ENCODE peak calls at places on chromosome 9, in eight cellular contexts. H, T, B, P, E, O, K and W are unnamed samples.

GRCh38 chr9:120774719-120775118 is 18.5 kb downstream of the FBXW2 start:
- DNase-seq in H (no peak), T (no peak), B (no peak), P (no peak), E (no peak), O (no peak), K (no peak), W (no peak)

GRCh38 chr9:37509536-37509935 is 23.8 kb downstream of the POLR1E start:
- DNase-seq in H (no peak), T (no peak), B (no peak), P (no peak), E (no peak), O (no peak), K (no peak), W (no peak)

GRCh38 chr9:123749580-123750202 is 180.2 kb downstream of the DENND1A start:
- DNase-seq in H (no peak), T (no peak), B (no peak), P (no peak), E (no peak), O (no peak), K (peak), W (no peak)

GRCh38 chr9:37311938-37312730 is 110.4 kb upstream of the GRHPR start:
- DNase-seq in H (no peak), T (no peak), B (peak), P (no peak), E (no peak), O (no peak), K (peak), W (no peak)

GRCh38 chr9:94030318-94031179 is 53.7 kb upstream of the PTPDC1 start:
- DNase-seq in H (peak), T (peak), B (peak), P (peak), E (peak), O (peak), K (peak), W (peak)

GRCh38 chr9:33197279-33197678 is 30.1 kb upstream of the B4GALT1 start:
- DNase-seq in H (no peak), T (no peak), B (peak), P (no peak), E (peak), O (no peak), K (no peak), W (peak)

GRCh38 chr9:92781902-92782301 is 17.3 kb upstream of the BICD2 start:
- DNase-seq in H (no peak), T (no peak), B (no peak), P (no peak), E (no peak), O (no peak), K (peak), W (no peak)

GRCh38 chr9:3922846-3923245 is 377.0 kb downstream of the GLIS3 start:
- DNase-seq in H (no peak), T (peak), B (no peak), P (no peak), E (no peak), O (no peak), K (no peak), W (no peak)

GRCh38 chr9:114735732-114736131 is 53.7 kb upstream of the TEX48 start:
- DNase-seq in H (no peak), T (no peak), B (no peak), P (no peak), E (no peak), O (no peak), K (no peak), W (no peak)

GRCh38 chr9:104025945-104026344 is 68.2 kb upstream of the SMC2 start:
- DNase-seq in H (no peak), T (no peak), B (peak), P (no peak), E (no peak), O (no peak), K (no peak), W (no peak)

GRCh38 chr9:128150594-128151342 is 1.5 kb downstream of the LCN2 start:
- DNase-seq in H (no peak), T (no peak), B (no peak), P (no peak), E (no peak), O (peak), K (no peak), W (no peak)

GRCh38 chr9:14314929-14315753 is 1.2 kb upstream of the NFIB start:
- DNase-seq in H (peak), T (peak), B (peak), P (no peak), E (peak), O (peak), K (peak), W (peak)

GRCh38 chr9:93962561-93963440 is 7.6 kb upstream of the BARX1 start:
- DNase-seq in H (peak), T (peak), B (peak), P (peak), E (peak), O (peak), K (peak), W (peak)

GRCh38 chr9:93319301-93319991 is 132.0 kb upstream of the FAM120A start:
- DNase-seq in H (no peak), T (no peak), B (no peak), P (no peak), E (no peak), O (no peak), K (no peak), W (no peak)

GRCh38 chr9:91033802-91034201 is 232.2 kb downstream of the SYK start:
- DNase-seq in H (peak), T (no peak), B (no peak), P (peak), E (peak), O (no peak), K (no peak), W (no peak)

GRCh38 chr9:95087659-95088242 is 229.8 kb downstream of the FANCC start:
- DNase-seq in H (peak), T (peak), B (peak), P (no peak), E (no peak), O (peak), K (no peak), W (no peak)